ENCODE peak calls at places on chromosome 9, in seven cellular contexts. C is activated CD4-positive, alpha-beta T cell treated with anti-CD3 and anti-CD28 coated beads, Interleukin-2, amount 50 U/mL, for 1 hour; Z is stimulated activated CD4-positive, alpha-beta T cell treated with anti-CD3 and anti-CD28 coated beads, TNF-alpha, amount 100 ng/mL, for 1 hour; O is kidney tubule cell; B is G401; A is AML-193; J is endothelial cell of umbilical vein. H is an unnamed sample.

GRCh38 chr9:36817160-36817834 is 216.8 kb downstream of the PAX5 start:
- DNase-seq in Z (no peak), O (no peak), A (no peak), J (no peak), B (no peak), C (no peak), H (no peak)

GRCh38 chr9:137784641-137785513 is 92.7 kb upstream of the CACNA1B start:
- DNase-seq in C (no peak), O (no peak), B (no peak), J (no peak), A (no peak), Z (no peak), H (no peak)

GRCh38 chr9:98795970-98796363 is 388 bp downstream of the ANKS6 start:
- DNase-seq in A (no peak), C (no peak), O (peak; percentile 43), B (peak; percentile 25), Z (no peak), J (no peak), H (no peak)

GRCh38 chr9:122135529-122135859 is 24.1 kb downstream of the NDUFA8 start:
- DNase-seq in A (no peak), J (no peak), B (no peak), Z (no peak), C (no peak), O (no peak), H (no peak)

GRCh38 chr9:110777201-110777842 is 108.7 kb downstream of the MUSK start:
- DNase-seq in C (no peak), J (peak; percentile 68), Z (no peak), B (no peak), A (no peak), O (no peak), H (no peak)

GRCh38 chr9:37952731-37953130 is 48.8 kb upstream of the SLC25A51 start:
- DNase-seq in O (peak; percentile 93), A (no peak), B (no peak), C (no peak), Z (no peak), J (no peak), H (no peak)

GRCh38 chr9:114924327-114924726 is 6.1 kb downstream of the TNFSF8 start:
- DNase-seq in B (no peak), C (no peak), J (no peak), O (no peak), Z (no peak), A (no peak), H (no peak)

GRCh38 chr9:137318976-137319375 is 16.9 kb upstream of the NRARP start:
- DNase-seq in O (no peak), A (no peak), Z (no peak), C (no peak), J (no peak), B (no peak), H (no peak)

GRCh38 chr9:100595391-100596199 is 17.7 kb downstream of the CAVIN4 start:
- DNase-seq in C (no peak), Z (no peak), O (peak; percentile 72), B (peak; percentile 77), A (peak; percentile 33), J (peak; percentile 83), H (no peak)

GRCh38 chr9:137085918-137086530 is 761 bp upstream of the MAN1B1 start:
- DNase-seq in C (peak; percentile 24), B (peak; percentile 32), J (peak; percentile 37), Z (no peak), O (peak; percentile 54), A (peak; percentile 23), H (no peak)

GRCh38 chr9:103881419-103881818 is 212.7 kb upstream of the SMC2 start:
- DNase-seq in O (no peak), A (no peak), Z (no peak), B (no peak), J (no peak), C (no peak), H (no peak)

GRCh38 chr9:15142903-15143534 is 164.0 kb downstream of the TTC39B start:
- DNase-seq in O (peak; percentile 65), B (peak; percentile 73), C (no peak), A (peak; percentile 41), Z (no peak), J (peak; percentile 72), H (peak; percentile 5)